ENCODE peak calls at places on chromosomes 6 and 20, in four cellular contexts. H, R, Y and L are unnamed samples.

GRCh38 chr6:170231496-170232185 is 59.2 kb downstream of the DLL1 start:
- DNase-seq in H (no peak), R (no peak), Y (no peak), L (no peak)

GRCh38 chr6:31729515-31729978 is 448 bp upstream of the DDAH2 start:
- DNase-seq in H (peak), R (peak), Y (peak), L (peak)

GRCh38 chr6:107877968-107878367 is 53.9 kb upstream of the SCML4 start:
- DNase-seq in H (no peak), R (no peak), Y (no peak), L (no peak)

GRCh38 chr6:119521251-119521650 is 171.7 kb upstream of the MAN1A1 start:
- DNase-seq in H (no peak), R (no peak), Y (no peak), L (no peak)

GRCh38 chr20:20546402-20546801 is 166.0 kb downstream of the RALGAPA2 start:
- DNase-seq in H (no peak), R (no peak), Y (no peak), L (no peak)

GRCh38 chr6:31919624-31920303 is 7.8 kb upstream of the C2 start:
- DNase-seq in H (no peak), R (no peak), Y (no peak), L (no peak)

GRCh38 chr6:1912731-1913130 is 303.0 kb downstream of the FOXC1 start:
- DNase-seq in H (no peak), R (no peak), Y (no peak), L (no peak)

GRCh38 chr6:88013554-88013953 is 34.1 kb upstream of the SPACA1 start:
- DNase-seq in H (no peak), R (no peak), Y (no peak), L (no peak)

GRCh38 chr6:138752017-138752416 is 21.6 kb upstream of the CCDC28A start:
- DNase-seq in H (no peak), R (no peak), Y (no peak), L (no peak)

GRCh38 chr6:7758456-7758855 is 32.6 kb downstream of the BMP6 start:
- DNase-seq in H (peak), R (peak), Y (peak), L (peak)

GRCh38 chr6:82872092-82872635 is 193.5 kb downstream of the UBE3D start:
- DNase-seq in H (no peak), R (no peak), Y (no peak), L (no peak)

GRCh38 chr6:15879372-15880261 is 216.8 kb upstream of the DTNBP1 start:
- DNase-seq in H (peak), R (peak), Y (peak), L (peak)

GRCh38 chr6:153086225-153086990 is 44.7 kb downstream of the RGS17 start:
- DNase-seq in H (no peak), R (no peak), Y (no peak), L (no peak)

GRCh38 chr20:37515876-37516275 is 5.2 kb upstream of the NNAT start:
- DNase-seq in H (no peak), R (no peak), Y (no peak), L (no peak)

GRCh38 chr20:58908216-58908615 is 55.7 kb downstream of the GNAS start:
- DNase-seq in H (no peak), R (no peak), Y (no peak), L (no peak)

GRCh38 chr20:59159091-59159821 is 4.4 kb upstream of the ZNF831 start:
- DNase-seq in H (no peak), R (no peak), Y (no peak), L (no peak)

GRCh38 chr20:46901638-46902037 is 7.0 kb downstream of the EYA2 start:
- DNase-seq in H (no peak), R (no peak), Y (no peak), L (no peak)

GRCh38 chr6:35484921-35485392 is 11.9 kb downstream of the TEAD3 start:
- DNase-seq in H (peak), R (no peak), Y (no peak), L (no peak)

GRCh38 chr6:35367646-35368037 is 25.3 kb downstream of the PPARD start:
- DNase-seq in H (peak), R (no peak), Y (no peak), L (no peak)

GRCh38 chr6:166512567-166512966 is 73.9 kb downstream of the RAMACL start:
- DNase-seq in H (no peak), R (no peak), Y (no peak), L (no peak)

GRCh38 chr20:57619053-57619831 is 984 bp downstream of the ZBP1 start:
- DNase-seq in H (peak), R (no peak), Y (no peak), L (no peak)

GRCh38 chr6:11700118-11700718 is 78.4 kb downstream of the ADTRP start:
- DNase-seq in H (no peak), R (no peak), Y (peak), L (peak)

GRCh38 chr6:56314683-56315523 is 67.5 kb upstream of the COL21A1 start:
- DNase-seq in H (no peak), R (peak), Y (peak), L (no peak)

GRCh38 chr6:97913721-97914120 is 630.7 kb upstream of the MMS22L start:
- DNase-seq in H (no peak), R (no peak), Y (no peak), L (no peak)

GRCh38 chr6:84379142-84379541 is 151.7 kb upstream of the CEP162 start:
- DNase-seq in H (no peak), R (no peak), Y (no peak), L (no peak)

GRCh38 chr6:95819939-95820338 is 195.8 kb upstream of the FUT9 start:
- DNase-seq in H (no peak), R (no peak), Y (no peak), L (no peak)

GRCh38 chr6:148251286-148251685 is 91.4 kb upstream of the SASH1 start:
- DNase-seq in H (no peak), R (peak), Y (peak), L (peak)

DNA sequence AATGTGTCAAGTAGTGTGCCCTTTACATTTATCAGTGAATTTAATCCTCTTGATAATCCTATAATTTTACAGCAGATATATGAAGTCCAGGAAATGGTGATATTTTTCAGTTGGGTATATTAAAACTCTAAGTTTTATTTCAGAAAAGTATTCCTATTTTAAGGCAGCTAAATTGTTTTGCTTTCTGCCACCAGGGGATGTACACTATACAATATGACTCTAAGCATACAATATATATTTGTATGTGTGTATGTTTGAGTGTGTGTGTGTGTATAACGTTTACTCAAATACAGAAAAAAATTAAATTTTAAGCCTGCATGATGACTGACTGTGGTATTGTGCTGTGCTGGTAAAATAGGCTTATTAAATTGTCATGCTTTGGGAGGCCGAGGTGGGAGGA is 102.0 kb upstream of the RUNX2 start:
- DNase-seq in H (no peak), R (no peak), Y (no peak), L (no peak)
- TF ChIP-seq CTCF in H (no peak), R (peak), Y (no peak), L (no peak)

GRCh38 chr6:17093692-17094091 is 8.2 kb upstream of the STMND1 start:
- DNase-seq in H (no peak), R (no peak), Y (no peak), L (no peak)
- TF ChIP-seq CTCF in H (no peak), R (peak), Y (peak), L (peak)

GRCh38 chr6:75368151-75368779 is 83.7 kb upstream of the TMEM30A start:
- DNase-seq in H (no peak), R (no peak), Y (no peak), L (no peak)
- TF ChIP-seq CTCF in H (peak), R (peak), Y (peak), L (no peak)

DNA sequence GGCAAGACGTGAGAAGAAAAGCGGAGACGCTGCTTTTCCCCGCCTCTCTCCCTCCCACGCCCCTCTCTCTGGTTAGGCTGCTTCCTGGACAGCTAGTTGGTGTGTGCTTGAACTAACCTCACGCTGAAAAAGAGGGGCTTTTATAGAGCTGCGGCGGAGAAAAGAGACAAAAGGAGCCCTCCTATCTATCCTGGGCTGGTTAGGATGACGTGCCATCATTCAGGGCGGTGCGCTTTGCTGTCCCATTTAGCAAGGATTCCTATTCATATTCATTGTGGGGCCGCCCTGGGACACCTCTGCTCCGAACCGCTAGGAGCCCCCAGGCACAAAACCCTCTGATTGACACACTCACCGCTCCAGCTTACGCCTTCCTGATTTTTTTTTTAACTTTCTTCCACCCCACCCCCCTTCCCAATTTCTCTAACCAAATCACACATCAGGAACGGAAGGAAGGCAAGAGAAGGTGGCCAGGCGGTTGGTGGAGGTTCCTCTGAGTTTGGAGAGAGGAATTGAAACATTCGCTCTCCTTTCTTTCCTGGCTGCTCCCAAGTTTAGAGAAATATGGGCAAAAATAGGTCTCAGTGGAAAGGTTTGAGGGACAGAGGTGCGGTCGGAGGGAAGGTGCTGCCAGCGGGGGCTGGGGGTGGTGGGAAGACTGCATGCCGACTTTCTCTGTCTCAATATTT is at the start of gene OLIG3:
- DNase-seq in H (no peak), R (no peak), Y (no peak), L (no peak)
- TF ChIP-seq CTCF in H (no peak), R (no peak), Y (no peak), L (no peak)

DNA sequence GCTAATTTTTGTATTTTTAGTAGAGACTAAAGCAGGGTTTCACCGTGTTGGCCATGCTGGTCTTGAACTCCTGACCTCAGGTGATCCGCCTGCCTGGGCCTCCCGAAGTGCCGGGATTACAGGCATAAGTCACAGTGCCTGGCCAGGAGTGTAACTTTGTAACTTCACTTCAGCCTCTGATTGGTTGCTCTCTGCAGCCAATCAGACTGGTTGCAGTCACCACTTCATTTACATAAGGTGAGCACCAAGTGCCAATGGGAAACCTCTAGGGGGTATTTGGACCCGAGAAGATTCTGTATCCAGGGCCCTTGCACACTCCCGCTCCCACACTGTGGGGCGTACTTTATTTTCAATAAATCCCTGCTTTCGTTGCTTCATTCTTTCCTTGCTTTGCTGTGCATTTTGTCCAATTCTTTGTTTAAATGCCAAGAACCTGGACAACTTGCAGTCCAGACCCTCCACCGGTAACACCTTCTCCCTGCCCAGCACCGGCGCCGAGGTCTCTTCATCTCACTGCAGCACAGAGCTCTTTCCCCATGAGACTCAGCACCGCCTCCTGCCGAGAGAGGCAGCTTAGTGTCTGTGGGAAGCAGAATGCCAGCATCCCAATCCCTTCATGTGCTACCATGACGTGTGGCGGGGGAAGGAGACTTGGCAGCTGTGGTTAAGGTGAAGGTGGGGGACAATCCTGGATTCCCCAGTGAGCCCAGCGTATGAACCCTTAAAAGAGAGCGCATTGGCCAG is 14.0 kb upstream of the MRGBP start:
- DNase-seq in H (no peak), R (no peak), Y (no peak), L (no peak)
- TF ChIP-seq CTCF in H (no peak), R (peak), Y (no peak), L (no peak)

DNA sequence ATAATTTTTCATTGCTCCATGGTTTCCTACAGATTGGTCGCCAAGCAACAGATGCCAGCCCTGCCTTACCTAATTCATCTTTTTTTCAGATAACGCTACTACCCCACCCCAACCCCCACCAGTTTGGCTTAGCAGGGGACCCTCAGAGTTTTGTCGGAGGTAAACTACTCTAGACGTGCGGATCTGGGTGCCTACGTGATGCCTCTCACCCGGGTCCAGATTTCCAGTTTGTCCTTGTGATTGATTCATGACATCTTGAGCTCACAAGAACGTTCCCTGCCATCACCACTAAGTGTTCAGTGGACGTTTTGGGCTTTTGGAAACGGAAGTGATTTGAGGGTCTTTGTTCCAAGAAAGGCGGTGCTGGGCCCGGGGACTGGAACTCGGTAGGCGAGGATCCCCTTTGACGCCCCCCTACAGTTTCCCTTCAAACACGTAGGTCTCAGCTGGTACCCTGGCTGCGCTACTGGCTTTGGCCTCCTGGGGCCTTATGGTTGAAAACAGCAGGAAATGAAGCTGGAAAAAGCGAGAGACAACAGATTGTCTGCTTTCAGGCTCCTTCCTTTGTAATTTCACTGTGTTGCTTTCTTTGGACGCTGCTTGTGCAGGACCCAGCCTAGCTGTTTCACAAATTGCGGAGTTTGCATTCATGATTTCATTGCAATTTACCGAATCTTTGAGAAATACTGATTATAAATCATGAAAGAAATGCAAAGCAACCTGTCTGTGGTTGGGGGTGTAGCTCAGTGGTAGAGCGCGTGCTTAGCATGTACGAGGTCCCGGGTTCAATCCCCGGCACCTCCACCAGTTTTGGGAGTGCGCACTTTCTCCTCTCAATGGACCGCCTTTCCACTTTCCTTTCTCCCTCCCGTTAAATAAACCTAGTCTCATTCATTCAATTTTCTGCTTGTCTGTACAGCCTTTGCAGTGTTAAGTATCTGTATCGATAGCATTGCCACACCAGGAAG is 81.0 kb downstream of the GPX5 start:
- DNase-seq in H (no peak), R (peak), Y (peak), L (peak)
- TF ChIP-seq CTCF in H (no peak), R (peak), Y (peak), L (peak)

GRCh38 chr20:16573011-16573965 is at the start of gene KIF16B:
- DNase-seq in H (peak), R (peak), Y (peak), L (peak)
- TF ChIP-seq CTCF in H (no peak), R (no peak), Y (no peak), L (no peak)